ENCODE peak calls at places on chromosomes 16 and 17, in ten cellular contexts. One of them, this sample, is unnamed.

GRCh38 chr16:1538804-1539520 is 5.5 kb downstream of the TMEM204 start:
- DNase-seq in AG08395: no peak
- DNase-seq in GDM1: no peak
- DNase-seq in stimulated activated CD8-positive, alpha-beta memory T cell treated with anti-CD3 and anti-CD28 coated beads, Interleukin-15, amount 100 ng/mL, for 24 hours: no peak
- DNase-seq in K562: no peak
- DNase-seq in HTR-8/SVneo: no peak
- DNase-seq in body of pancreas: no peak
- DNase-seq in NCI-H1105: no peak
- DNase-seq in A172: no peak
- DNase-seq in stimulated activated CD4-positive, alpha-beta T cell treated with anti-CD3 and anti-CD28 coated beads, Interleukin-1b, Interleukin-23, amount 100 ng/mL, for 24 hours: no peak
- DNase-seq in this sample: no peak

GRCh38 chr17:48915459-48916282 is 7.5 kb downstream of the UBE2Z start:
- DNase-seq in AG08395: peak; percentile 76
- DNase-seq in GDM1: no peak
- DNase-seq in stimulated activated CD8-positive, alpha-beta memory T cell treated with anti-CD3 and anti-CD28 coated beads, Interleukin-15, amount 100 ng/mL, for 24 hours: no peak
- DNase-seq in K562: no peak
- DNase-seq in HTR-8/SVneo: peak; percentile 62
- DNase-seq in body of pancreas: peak; percentile 14
- DNase-seq in NCI-H1105: no peak
- DNase-seq in A172: peak; percentile 94
- DNase-seq in stimulated activated CD4-positive, alpha-beta T cell treated with anti-CD3 and anti-CD28 coated beads, Interleukin-1b, Interleukin-23, amount 100 ng/mL, for 24 hours: peak; percentile 24
- DNase-seq in this sample: peak; percentile 33

GRCh38 chr17:81277421-81277820 is 17.7 kb downstream of the SLC38A10 start:
- DNase-seq in AG08395: no peak
- DNase-seq in GDM1: no peak
- DNase-seq in stimulated activated CD8-positive, alpha-beta memory T cell treated with anti-CD3 and anti-CD28 coated beads, Interleukin-15, amount 100 ng/mL, for 24 hours: no peak
- DNase-seq in K562: no peak
- DNase-seq in HTR-8/SVneo: no peak
- DNase-seq in body of pancreas: no peak
- DNase-seq in NCI-H1105: peak; percentile 76
- DNase-seq in A172: no peak
- DNase-seq in stimulated activated CD4-positive, alpha-beta T cell treated with anti-CD3 and anti-CD28 coated beads, Interleukin-1b, Interleukin-23, amount 100 ng/mL, for 24 hours: no peak
- DNase-seq in this sample: no peak

GRCh38 chr16:6704306-6704705 is 628.3 kb upstream of the RBFOX1 start:
- DNase-seq in AG08395: no peak
- DNase-seq in GDM1: no peak
- DNase-seq in stimulated activated CD8-positive, alpha-beta memory T cell treated with anti-CD3 and anti-CD28 coated beads, Interleukin-15, amount 100 ng/mL, for 24 hours: no peak
- DNase-seq in K562: no peak
- DNase-seq in HTR-8/SVneo: no peak
- DNase-seq in body of pancreas: no peak
- DNase-seq in NCI-H1105: no peak
- DNase-seq in A172: no peak
- DNase-seq in stimulated activated CD4-positive, alpha-beta T cell treated with anti-CD3 and anti-CD28 coated beads, Interleukin-1b, Interleukin-23, amount 100 ng/mL, for 24 hours: no peak
- DNase-seq in this sample: no peak

GRCh38 chr17:882827-883585 is 96.6 kb downstream of the NXN start:
- DNase-seq in AG08395: peak; percentile 37
- DNase-seq in GDM1: no peak
- DNase-seq in stimulated activated CD8-positive, alpha-beta memory T cell treated with anti-CD3 and anti-CD28 coated beads, Interleukin-15, amount 100 ng/mL, for 24 hours: no peak
- DNase-seq in K562: no peak
- DNase-seq in HTR-8/SVneo: peak; percentile 61
- DNase-seq in body of pancreas: peak; percentile 89
- DNase-seq in NCI-H1105: no peak
- DNase-seq in A172: no peak
- DNase-seq in stimulated activated CD4-positive, alpha-beta T cell treated with anti-CD3 and anti-CD28 coated beads, Interleukin-1b, Interleukin-23, amount 100 ng/mL, for 24 hours: no peak
- DNase-seq in this sample: no peak

GRCh38 chr17:75778861-75779249 is 5.8 kb upstream of the UNK start:
- DNase-seq in AG08395: no peak
- DNase-seq in GDM1: peak; percentile 46
- DNase-seq in stimulated activated CD8-positive, alpha-beta memory T cell treated with anti-CD3 and anti-CD28 coated beads, Interleukin-15, amount 100 ng/mL, for 24 hours: no peak
- DNase-seq in K562: no peak
- DNase-seq in HTR-8/SVneo: no peak
- DNase-seq in body of pancreas: peak; percentile 63
- DNase-seq in NCI-H1105: no peak
- DNase-seq in A172: no peak
- DNase-seq in stimulated activated CD4-positive, alpha-beta T cell treated with anti-CD3 and anti-CD28 coated beads, Interleukin-1b, Interleukin-23, amount 100 ng/mL, for 24 hours: no peak
- DNase-seq in this sample: no peak

GRCh38 chr16:78288915-78289314 is 189.5 kb downstream of the WWOX start:
- DNase-seq in AG08395: no peak
- DNase-seq in GDM1: no peak
- DNase-seq in stimulated activated CD8-positive, alpha-beta memory T cell treated with anti-CD3 and anti-CD28 coated beads, Interleukin-15, amount 100 ng/mL, for 24 hours: no peak
- DNase-seq in K562: no peak
- DNase-seq in HTR-8/SVneo: no peak
- DNase-seq in body of pancreas: no peak
- DNase-seq in NCI-H1105: no peak
- DNase-seq in A172: no peak
- DNase-seq in stimulated activated CD4-positive, alpha-beta T cell treated with anti-CD3 and anti-CD28 coated beads, Interleukin-1b, Interleukin-23, amount 100 ng/mL, for 24 hours: no peak
- DNase-seq in this sample: no peak

GRCh38 chr17:65677932-65678331 is 116.5 kb upstream of the AXIN2 start:
- DNase-seq in AG08395: peak; percentile 20
- DNase-seq in GDM1: no peak
- DNase-seq in stimulated activated CD8-positive, alpha-beta memory T cell treated with anti-CD3 and anti-CD28 coated beads, Interleukin-15, amount 100 ng/mL, for 24 hours: no peak
- DNase-seq in K562: no peak
- DNase-seq in HTR-8/SVneo: peak; percentile 39
- DNase-seq in body of pancreas: no peak
- DNase-seq in NCI-H1105: no peak
- DNase-seq in A172: peak; percentile 15
- DNase-seq in stimulated activated CD4-positive, alpha-beta T cell treated with anti-CD3 and anti-CD28 coated beads, Interleukin-1b, Interleukin-23, amount 100 ng/mL, for 24 hours: no peak
- DNase-seq in this sample: no peak

GRCh38 chr17:12605222-12605621 is 60.5 kb upstream of the MYOCD start:
- DNase-seq in AG08395: no peak
- DNase-seq in GDM1: no peak
- DNase-seq in stimulated activated CD8-positive, alpha-beta memory T cell treated with anti-CD3 and anti-CD28 coated beads, Interleukin-15, amount 100 ng/mL, for 24 hours: no peak
- DNase-seq in K562: no peak
- DNase-seq in HTR-8/SVneo: no peak
- DNase-seq in body of pancreas: no peak
- DNase-seq in NCI-H1105: no peak
- DNase-seq in A172: no peak
- DNase-seq in stimulated activated CD4-positive, alpha-beta T cell treated with anti-CD3 and anti-CD28 coated beads, Interleukin-1b, Interleukin-23, amount 100 ng/mL, for 24 hours: no peak
- DNase-seq in this sample: no peak

GRCh38 chr17:78383725-78384471 is 5.4 kb downstream of the PGS1 start:
- DNase-seq in AG08395: peak; percentile 95
- DNase-seq in GDM1: peak; percentile 56
- DNase-seq in stimulated activated CD8-positive, alpha-beta memory T cell treated with anti-CD3 and anti-CD28 coated beads, Interleukin-15, amount 100 ng/mL, for 24 hours: no peak
- DNase-seq in K562: no peak
- DNase-seq in HTR-8/SVneo: peak; percentile 70
- DNase-seq in body of pancreas: peak; percentile 56
- DNase-seq in NCI-H1105: no peak
- DNase-seq in A172: peak; percentile 85
- DNase-seq in stimulated activated CD4-positive, alpha-beta T cell treated with anti-CD3 and anti-CD28 coated beads, Interleukin-1b, Interleukin-23, amount 100 ng/mL, for 24 hours: no peak
- DNase-seq in this sample: peak; percentile 98

GRCh38 chr16:57873218-57873617 is 70.9 kb upstream of the KIFC3 start:
- DNase-seq in AG08395: no peak
- DNase-seq in GDM1: no peak
- DNase-seq in stimulated activated CD8-positive, alpha-beta memory T cell treated with anti-CD3 and anti-CD28 coated beads, Interleukin-15, amount 100 ng/mL, for 24 hours: no peak
- DNase-seq in K562: no peak
- DNase-seq in HTR-8/SVneo: no peak
- DNase-seq in body of pancreas: no peak
- DNase-seq in NCI-H1105: no peak
- DNase-seq in A172: no peak
- DNase-seq in stimulated activated CD4-positive, alpha-beta T cell treated with anti-CD3 and anti-CD28 coated beads, Interleukin-1b, Interleukin-23, amount 100 ng/mL, for 24 hours: no peak
- DNase-seq in this sample: no peak

GRCh38 chr17:37176683-37177082 is 199.1 kb upstream of the C17orf78 start:
- DNase-seq in AG08395: peak; percentile 36
- DNase-seq in GDM1: no peak
- DNase-seq in stimulated activated CD8-positive, alpha-beta memory T cell treated with anti-CD3 and anti-CD28 coated beads, Interleukin-15, amount 100 ng/mL, for 24 hours: no peak
- DNase-seq in K562: no peak
- DNase-seq in HTR-8/SVneo: no peak
- DNase-seq in body of pancreas: no peak
- DNase-seq in NCI-H1105: no peak
- DNase-seq in A172: no peak
- DNase-seq in stimulated activated CD4-positive, alpha-beta T cell treated with anti-CD3 and anti-CD28 coated beads, Interleukin-1b, Interleukin-23, amount 100 ng/mL, for 24 hours: no peak
- DNase-seq in this sample: no peak

GRCh38 chr17:20934288-20934687 is 108.5 kb downstream of the USP22 start:
- DNase-seq in AG08395: no peak
- DNase-seq in GDM1: no peak
- DNase-seq in stimulated activated CD8-positive, alpha-beta memory T cell treated with anti-CD3 and anti-CD28 coated beads, Interleukin-15, amount 100 ng/mL, for 24 hours: no peak
- DNase-seq in K562: peak; percentile 6
- DNase-seq in HTR-8/SVneo: no peak
- DNase-seq in body of pancreas: no peak
- DNase-seq in NCI-H1105: no peak
- DNase-seq in A172: no peak
- DNase-seq in stimulated activated CD4-positive, alpha-beta T cell treated with anti-CD3 and anti-CD28 coated beads, Interleukin-1b, Interleukin-23, amount 100 ng/mL, for 24 hours: no peak
- DNase-seq in this sample: no peak

GRCh38 chr16:89380681-89381080 is 109.7 kb downstream of the ANKRD11 start:
- DNase-seq in AG08395: no peak
- DNase-seq in GDM1: no peak
- DNase-seq in stimulated activated CD8-positive, alpha-beta memory T cell treated with anti-CD3 and anti-CD28 coated beads, Interleukin-15, amount 100 ng/mL, for 24 hours: no peak
- DNase-seq in K562: no peak
- DNase-seq in HTR-8/SVneo: no peak
- DNase-seq in body of pancreas: no peak
- DNase-seq in NCI-H1105: no peak
- DNase-seq in A172: no peak
- DNase-seq in stimulated activated CD4-positive, alpha-beta T cell treated with anti-CD3 and anti-CD28 coated beads, Interleukin-1b, Interleukin-23, amount 100 ng/mL, for 24 hours: no peak
- DNase-seq in this sample: no peak

GRCh38 chr17:40322417-40323315 is 13.7 kb downstream of the RARA start:
- DNase-seq in AG08395: peak; percentile 91
- DNase-seq in GDM1: peak; percentile 93
- DNase-seq in stimulated activated CD8-positive, alpha-beta memory T cell treated with anti-CD3 and anti-CD28 coated beads, Interleukin-15, amount 100 ng/mL, for 24 hours: peak; percentile 62
- DNase-seq in K562: peak; percentile 80
- DNase-seq in HTR-8/SVneo: peak; percentile 91
- DNase-seq in body of pancreas: peak; percentile 42
- DNase-seq in NCI-H1105: no peak
- DNase-seq in A172: peak; percentile 77
- DNase-seq in stimulated activated CD4-positive, alpha-beta T cell treated with anti-CD3 and anti-CD28 coated beads, Interleukin-1b, Interleukin-23, amount 100 ng/mL, for 24 hours: no peak
- DNase-seq in this sample: peak; percentile 82

GRCh38 chr17:6853764-6854442 is 22.4 kb upstream of the TEKT1 start:
- DNase-seq in AG08395: no peak
- DNase-seq in GDM1: no peak
- DNase-seq in stimulated activated CD8-positive, alpha-beta memory T cell treated with anti-CD3 and anti-CD28 coated beads, Interleukin-15, amount 100 ng/mL, for 24 hours: no peak
- DNase-seq in K562: no peak
- DNase-seq in HTR-8/SVneo: no peak
- DNase-seq in body of pancreas: peak; percentile 23
- DNase-seq in NCI-H1105: no peak
- DNase-seq in A172: no peak
- DNase-seq in stimulated activated CD4-positive, alpha-beta T cell treated with anti-CD3 and anti-CD28 coated beads, Interleukin-1b, Interleukin-23, amount 100 ng/mL, for 24 hours: no peak
- DNase-seq in this sample: no peak

GRCh38 chr17:62716834-62717588 is 89.5 kb downstream of the MRC2 start:
- DNase-seq in AG08395: no peak
- DNase-seq in GDM1: no peak
- DNase-seq in stimulated activated CD8-positive, alpha-beta memory T cell treated with anti-CD3 and anti-CD28 coated beads, Interleukin-15, amount 100 ng/mL, for 24 hours: no peak
- DNase-seq in K562: no peak
- DNase-seq in HTR-8/SVneo: no peak
- DNase-seq in body of pancreas: no peak
- DNase-seq in NCI-H1105: no peak
- DNase-seq in A172: no peak
- DNase-seq in stimulated activated CD4-positive, alpha-beta T cell treated with anti-CD3 and anti-CD28 coated beads, Interleukin-1b, Interleukin-23, amount 100 ng/mL, for 24 hours: no peak
- DNase-seq in this sample: no peak

GRCh38 chr17:14308965-14309879 is 8.3 kb downstream of the HS3ST3B1 start:
- DNase-seq in AG08395: peak; percentile 97
- DNase-seq in GDM1: peak; percentile 65
- DNase-seq in stimulated activated CD8-positive, alpha-beta memory T cell treated with anti-CD3 and anti-CD28 coated beads, Interleukin-15, amount 100 ng/mL, for 24 hours: peak; percentile 81
- DNase-seq in K562: peak; percentile 97
- DNase-seq in HTR-8/SVneo: peak; percentile 92
- DNase-seq in body of pancreas: peak; percentile 97
- DNase-seq in NCI-H1105: peak; percentile 98
- DNase-seq in A172: peak; percentile 78
- DNase-seq in stimulated activated CD4-positive, alpha-beta T cell treated with anti-CD3 and anti-CD28 coated beads, Interleukin-1b, Interleukin-23, amount 100 ng/mL, for 24 hours: peak; percentile 76
- DNase-seq in this sample: no peak

GRCh38 chr16:73166972-73167550 is 119.1 kb upstream of the ZFHX3 start:
- DNase-seq in AG08395: no peak
- DNase-seq in GDM1: no peak
- DNase-seq in stimulated activated CD8-positive, alpha-beta memory T cell treated with anti-CD3 and anti-CD28 coated beads, Interleukin-15, amount 100 ng/mL, for 24 hours: no peak
- DNase-seq in K562: no peak
- DNase-seq in HTR-8/SVneo: no peak
- DNase-seq in body of pancreas: no peak
- DNase-seq in NCI-H1105: no peak
- DNase-seq in A172: no peak
- DNase-seq in stimulated activated CD4-positive, alpha-beta T cell treated with anti-CD3 and anti-CD28 coated beads, Interleukin-1b, Interleukin-23, amount 100 ng/mL, for 24 hours: no peak
- DNase-seq in this sample: no peak

GRCh38 chr16:66740533-66740932 is 10.9 kb downstream of the DYNC1LI2 start:
- DNase-seq in AG08395: peak; percentile 24
- DNase-seq in GDM1: no peak
- DNase-seq in stimulated activated CD8-positive, alpha-beta memory T cell treated with anti-CD3 and anti-CD28 coated beads, Interleukin-15, amount 100 ng/mL, for 24 hours: no peak
- DNase-seq in K562: peak; percentile 61
- DNase-seq in HTR-8/SVneo: no peak
- DNase-seq in body of pancreas: no peak
- DNase-seq in NCI-H1105: no peak
- DNase-seq in A172: peak; percentile 35
- DNase-seq in stimulated activated CD4-positive, alpha-beta T cell treated with anti-CD3 and anti-CD28 coated beads, Interleukin-1b, Interleukin-23, amount 100 ng/mL, for 24 hours: no peak
- DNase-seq in this sample: no peak

GRCh38 chr16:14300631-14301149 is 229.6 kb downstream of the MRTFB start:
- DNase-seq in AG08395: peak; percentile 79
- DNase-seq in GDM1: no peak
- DNase-seq in stimulated activated CD8-positive, alpha-beta memory T cell treated with anti-CD3 and anti-CD28 coated beads, Interleukin-15, amount 100 ng/mL, for 24 hours: no peak
- DNase-seq in K562: peak; percentile 64
- DNase-seq in HTR-8/SVneo: peak; percentile 80
- DNase-seq in body of pancreas: peak; percentile 87
- DNase-seq in NCI-H1105: peak; percentile 35
- DNase-seq in A172: peak; percentile 82
- DNase-seq in stimulated activated CD4-positive, alpha-beta T cell treated with anti-CD3 and anti-CD28 coated beads, Interleukin-1b, Interleukin-23, amount 100 ng/mL, for 24 hours: no peak
- DNase-seq in this sample: no peak

GRCh38 chr16:86818701-86819522 is 240.6 kb downstream of the FOXL1 start:
- DNase-seq in AG08395: no peak
- DNase-seq in GDM1: no peak
- DNase-seq in stimulated activated CD8-positive, alpha-beta memory T cell treated with anti-CD3 and anti-CD28 coated beads, Interleukin-15, amount 100 ng/mL, for 24 hours: no peak
- DNase-seq in K562: peak; percentile 12
- DNase-seq in HTR-8/SVneo: no peak
- DNase-seq in body of pancreas: peak; percentile 17
- DNase-seq in NCI-H1105: no peak
- DNase-seq in A172: no peak
- DNase-seq in stimulated activated CD4-positive, alpha-beta T cell treated with anti-CD3 and anti-CD28 coated beads, Interleukin-1b, Interleukin-23, amount 100 ng/mL, for 24 hours: no peak
- DNase-seq in this sample: no peak

GRCh38 chr17:70054961-70055360 is 20.1 kb upstream of the KCNJ16 start:
- DNase-seq in AG08395: no peak
- DNase-seq in GDM1: no peak
- DNase-seq in stimulated activated CD8-positive, alpha-beta memory T cell treated with anti-CD3 and anti-CD28 coated beads, Interleukin-15, amount 100 ng/mL, for 24 hours: no peak
- DNase-seq in K562: no peak
- DNase-seq in HTR-8/SVneo: no peak
- DNase-seq in body of pancreas: no peak
- DNase-seq in NCI-H1105: no peak
- DNase-seq in A172: no peak
- DNase-seq in stimulated activated CD4-positive, alpha-beta T cell treated with anti-CD3 and anti-CD28 coated beads, Interleukin-1b, Interleukin-23, amount 100 ng/mL, for 24 hours: no peak
- DNase-seq in this sample: no peak

GRCh38 chr17:10357768-10358167 is 15.0 kb downstream of the MYH13 start:
- DNase-seq in AG08395: no peak
- DNase-seq in GDM1: no peak
- DNase-seq in stimulated activated CD8-positive, alpha-beta memory T cell treated with anti-CD3 and anti-CD28 coated beads, Interleukin-15, amount 100 ng/mL, for 24 hours: no peak
- DNase-seq in K562: peak; percentile 57
- DNase-seq in HTR-8/SVneo: peak; percentile 18
- DNase-seq in body of pancreas: peak; percentile 44
- DNase-seq in NCI-H1105: no peak
- DNase-seq in A172: no peak
- DNase-seq in stimulated activated CD4-positive, alpha-beta T cell treated with anti-CD3 and anti-CD28 coated beads, Interleukin-1b, Interleukin-23, amount 100 ng/mL, for 24 hours: no peak
- DNase-seq in this sample: no peak

GRCh38 chr17:40914456-40914855 is 23.0 kb downstream of the KRT23 start:
- DNase-seq in AG08395: no peak
- DNase-seq in GDM1: no peak
- DNase-seq in stimulated activated CD8-positive, alpha-beta memory T cell treated with anti-CD3 and anti-CD28 coated beads, Interleukin-15, amount 100 ng/mL, for 24 hours: no peak
- DNase-seq in K562: no peak
- DNase-seq in HTR-8/SVneo: no peak
- DNase-seq in body of pancreas: no peak
- DNase-seq in NCI-H1105: no peak
- DNase-seq in A172: no peak
- DNase-seq in stimulated activated CD4-positive, alpha-beta T cell treated with anti-CD3 and anti-CD28 coated beads, Interleukin-1b, Interleukin-23, amount 100 ng/mL, for 24 hours: no peak
- DNase-seq in this sample: no peak

GRCh38 chr17:16304832-16305231 is 48.4 kb downstream of the CENPV start:
- DNase-seq in AG08395: no peak
- DNase-seq in GDM1: peak; percentile 1
- DNase-seq in stimulated activated CD8-positive, alpha-beta memory T cell treated with anti-CD3 and anti-CD28 coated beads, Interleukin-15, amount 100 ng/mL, for 24 hours: no peak
- DNase-seq in K562: no peak
- DNase-seq in HTR-8/SVneo: no peak
- DNase-seq in body of pancreas: no peak
- DNase-seq in NCI-H1105: no peak
- DNase-seq in A172: peak; percentile 52
- DNase-seq in stimulated activated CD4-positive, alpha-beta T cell treated with anti-CD3 and anti-CD28 coated beads, Interleukin-1b, Interleukin-23, amount 100 ng/mL, for 24 hours: no peak
- DNase-seq in this sample: no peak

GRCh38 chr16:81697321-81697885 is 81.7 kb upstream of the PLCG2 start:
- DNase-seq in AG08395: peak; percentile 56
- DNase-seq in GDM1: no peak
- DNase-seq in stimulated activated CD8-positive, alpha-beta memory T cell treated with anti-CD3 and anti-CD28 coated beads, Interleukin-15, amount 100 ng/mL, for 24 hours: no peak
- DNase-seq in K562: peak; percentile 79
- DNase-seq in HTR-8/SVneo: peak; percentile 81
- DNase-seq in body of pancreas: peak; percentile 73
- DNase-seq in NCI-H1105: no peak
- DNase-seq in A172: peak; percentile 47
- DNase-seq in stimulated activated CD4-positive, alpha-beta T cell treated with anti-CD3 and anti-CD28 coated beads, Interleukin-1b, Interleukin-23, amount 100 ng/mL, for 24 hours: no peak
- DNase-seq in this sample: no peak

GRCh38 chr17:43817826-43818225 is 15.1 kb downstream of the MPP3 start:
- DNase-seq in AG08395: no peak
- DNase-seq in GDM1: no peak
- DNase-seq in stimulated activated CD8-positive, alpha-beta memory T cell treated with anti-CD3 and anti-CD28 coated beads, Interleukin-15, amount 100 ng/mL, for 24 hours: no peak
- DNase-seq in K562: no peak
- DNase-seq in HTR-8/SVneo: no peak
- DNase-seq in body of pancreas: no peak
- DNase-seq in NCI-H1105: no peak
- DNase-seq in A172: no peak
- DNase-seq in stimulated activated CD4-positive, alpha-beta T cell treated with anti-CD3 and anti-CD28 coated beads, Interleukin-1b, Interleukin-23, amount 100 ng/mL, for 24 hours: no peak
- DNase-seq in this sample: no peak